ENCODE peak calls at places on chromosomes 7 and 10, in eight cellular contexts. M is pulmonary artery endothelial cell, A is MM.1S, W is HTR-8/SVneo, Q is neural crest cell, P is foreskin fibroblast, H is fibroblast of gingiva, D is GM04504. C is an unnamed sample.

GRCh38 chr7:92633211-92633906 is 43.2 kb upstream of the FAM133B start:
- DNase-seq in W (no peak), Q (no peak), A (peak; percentile 42), P (peak; percentile 88), H (peak; percentile 86), M (peak; percentile 98), D (peak; percentile 83), C (peak; percentile 12)

GRCh38 chr7:151204383-151205032 is 5.8 kb downstream of the H2BK1 start:
- DNase-seq in D (no peak), Q (no peak), W (no peak), H (no peak), A (no peak), M (no peak), P (no peak), C (no peak)

GRCh38 chr10:91536101-91536500 is 96.8 kb downstream of the PPP1R3C start:
- DNase-seq in P (peak; percentile 80), M (no peak), W (no peak), A (no peak), D (peak; percentile 92), H (peak; percentile 95), Q (no peak), C (no peak)

GRCh38 chr10:103691723-103692380 is 163.5 kb downstream of the SH3PXD2A start:
- DNase-seq in D (no peak), Q (no peak), W (no peak), P (no peak), A (peak; percentile 45), H (no peak), M (no peak), C (no peak)

GRCh38 chr10:123398756-123399155 is 244.6 kb downstream of the BUB3 start:
- DNase-seq in A (peak; percentile 33), M (no peak), D (no peak), W (no peak), H (no peak), Q (no peak), P (no peak), C (no peak)

GRCh38 chr10:112209534-112210200 is 26.1 kb upstream of the GPAM start:
- DNase-seq in A (no peak), H (no peak), W (no peak), M (no peak), P (no peak), Q (no peak), D (peak; percentile 68), C (no peak)

GRCh38 chr7:46566375-46566774 is 645.3 kb upstream of the IGFBP3 start:
- DNase-seq in D (no peak), M (no peak), W (no peak), A (no peak), P (peak; percentile 76), Q (no peak), H (peak; percentile 70), C (no peak)

GRCh38 chr10:90930971-90931841 is 10.3 kb upstream of the ANKRD1 start:
- DNase-seq in H (peak; percentile 51), W (peak; percentile 83), M (peak; percentile 98), D (peak; percentile 48), A (no peak), P (peak; percentile 78), Q (no peak), C (no peak)

GRCh38 chr10:1126461-1126860 is 70.3 kb downstream of the WDR37 start:
- DNase-seq in Q (no peak), H (no peak), P (no peak), W (no peak), A (no peak), M (no peak), D (no peak), C (no peak)

GRCh38 chr10:13654118-13654830 is 67.5 kb downstream of the PRPF18 start:
- DNase-seq in M (no peak), A (no peak), W (no peak), P (no peak), H (no peak), D (no peak), Q (no peak), C (no peak)

GRCh38 chr7:48041665-48041995 is 6.3 kb downstream of the C7orf57 start:
- DNase-seq in A (no peak), Q (no peak), P (peak; percentile 56), M (peak; percentile 26), W (no peak), H (peak; percentile 27), D (peak; percentile 47), C (no peak)

GRCh38 chr10:127012769-127013152 is 107.5 kb downstream of the DOCK1 start:
- DNase-seq in W (peak; percentile 24), M (no peak), Q (no peak), A (peak; percentile 7), D (no peak), P (peak; percentile 34), H (no peak), C (no peak)

C was measured in NCI-H748 treated with DMSO at 0.1 percent for 48 hours.